ENCODE peak calls at places on chromosomes 13 and 19, in eight cellular contexts. N is midbrain; D is NCI-H2107; X is NCI-H2081; C is activated naive CD8-positive, alpha-beta T cell treated with anti-CD3 and anti-CD28 coated beads for 36 hours; S is cortex of kidney; K is fibroblast of mammary gland; V is naive thymus-derived CD4-positive, alpha-beta T cell. E is an unnamed sample.

GRCh38 chr19:9911524-9911923 is 24.8 kb downstream of the OLFM2 start:
- DNase-seq in V (no peak), S (no peak), N (no peak), C (no peak), X (no peak), D (no peak), K (no peak), E (no peak)

GRCh38 chr13:24183741-24184182 is 23.2 kb downstream of the SPATA13 start:
- DNase-seq in S (no peak), X (no peak), C (no peak), N (no peak), D (no peak), K (no peak), V (no peak), E (peak; percentile 95)

GRCh38 chr13:87779451-87779850 is 108.3 kb downstream of the SLITRK5 start:
- DNase-seq in C (no peak), X (no peak), S (no peak), K (peak; percentile 6), V (no peak), N (no peak), D (no peak), E (no peak)

GRCh38 chr13:27730191-27730590 is 62.1 kb upstream of the GSX1 start:
- DNase-seq in C (no peak), D (no peak), N (no peak), K (no peak), S (no peak), X (no peak), V (no peak), E (no peak)

GRCh38 chr13:79468819-79469218 is 12.1 kb upstream of the NDFIP2 start:
- DNase-seq in C (no peak), X (no peak), S (no peak), K (no peak), V (no peak), D (no peak), N (no peak), E (no peak)

GRCh38 chr13:49926019-49926418 is 10.1 kb downstream of the SPRYD7 start:
- DNase-seq in V (no peak), D (no peak), X (no peak), C (no peak), N (no peak), S (no peak), K (no peak), E (no peak)

GRCh38 chr19:10388957-10389356 is 8.6 kb upstream of the TYK2 start:
- DNase-seq in N (peak; percentile 84), K (peak; percentile 81), S (no peak), X (peak; percentile 72), C (peak; percentile 60), V (peak; percentile 78), D (peak; percentile 73), E (peak; percentile 71)

GRCh38 chr13:60244381-60244780 is 80.7 kb upstream of the DIAPH3 start:
- DNase-seq in D (no peak), C (no peak), X (no peak), S (no peak), N (no peak), V (no peak), K (no peak), E (no peak)

GRCh38 chr13:111668451-111668850 is 348.0 kb downstream of the TEX29 start:
- DNase-seq in D (no peak), X (no peak), S (no peak), K (no peak), C (no peak), N (no peak), V (no peak), E (no peak)

GRCh38 chr13:99380402-99380801 is 73.2 kb upstream of the GPR183 start:
- DNase-seq in V (no peak), N (no peak), K (no peak), D (no peak), X (no peak), S (no peak), C (no peak), E (no peak)

GRCh38 chr19:28514166-28514565 is 698.8 kb downstream of the UQCRFS1 start:
- DNase-seq in S (no peak), D (no peak), C (no peak), K (no peak), N (no peak), V (no peak), X (no peak), E (no peak)

GRCh38 chr13:41544824-41545707 is 87.7 kb downstream of the RGCC start:
- DNase-seq in X (no peak), K (no peak), S (no peak), V (no peak), D (no peak), C (no peak), N (no peak), E (peak; percentile 62)

GRCh38 chr13:28744091-28744536 is 25.3 kb upstream of the SLC46A3 start:
- DNase-seq in C (no peak), D (no peak), S (no peak), N (no peak), K (peak; percentile 59), X (no peak), V (no peak), E (no peak)

GRCh38 chr13:60572003-60572792 is 175.2 kb downstream of the TDRD3 start:
- DNase-seq in S (no peak), X (no peak), C (no peak), V (no peak), N (no peak), D (no peak), K (peak; percentile 77), E (peak; percentile 92)

GRCh38 chr13:21710163-21710562 is 39.3 kb downstream of the FGF9 start:
- DNase-seq in S (no peak), V (no peak), C (no peak), N (no peak), K (no peak), X (no peak), D (no peak), E (no peak)

GRCh38 chr19:21439372-21439771 is 42.4 kb downstream of the ZNF493 start:
- DNase-seq in V (no peak), S (no peak), K (no peak), X (no peak), D (no peak), C (no peak), N (no peak), E (peak; percentile 6)

GRCh38 chr19:51493776-51494175 is 7.8 kb downstream of the SIGLEC12 start:
- DNase-seq in S (no peak), C (no peak), D (no peak), N (peak; percentile 2), V (no peak), X (no peak), K (no peak), E (no peak)

GRCh38 chr19:43626838-43627237 is 7.4 kb upstream of the ZNF428 start:
- DNase-seq in K (no peak), S (no peak), N (no peak), V (no peak), X (no peak), C (no peak), D (no peak), E (no peak)

GRCh38 chr19:17172624-17173345 is 42.4 kb upstream of the USE1 start:
- DNase-seq in X (no peak), K (no peak), V (no peak), C (no peak), N (no peak), D (no peak), S (no peak), E (no peak)

GRCh38 chr13:71249031-71249430 is 618.0 kb downstream of the DACH1 start:
- DNase-seq in C (no peak), N (no peak), X (no peak), V (no peak), K (no peak), D (no peak), S (no peak), E (no peak)

GRCh38 chr19:31372245-31372781 is 23.1 kb upstream of the TSHZ3 start:
- DNase-seq in N (no peak), C (no peak), D (no peak), K (no peak), S (no peak), X (no peak), V (no peak), E (no peak)

GRCh38 chr19:53980553-53981407 is 10.7 kb upstream of the CACNG6 start:
- DNase-seq in N (no peak), D (no peak), X (no peak), K (peak; percentile 12), S (no peak), C (no peak), V (no peak), E (no peak)

GRCh38 chr19:50359432-50359818 is 6.0 kb downstream of the NAPSA start:
- DNase-seq in S (no peak), V (no peak), K (no peak), X (no peak), C (no peak), N (no peak), D (no peak), E (no peak)

GRCh38 chr19:53945441-53945840 is 17.3 kb upstream of the CACNG8 start:
- DNase-seq in C (no peak), D (no peak), N (no peak), V (no peak), K (peak; percentile 18), S (no peak), X (no peak), E (no peak)

GRCh38 chr13:20136781-20137703 is 23.8 kb downstream of the GJA3 start:
- DNase-seq in N (no peak), K (peak; percentile 19), D (no peak), X (no peak), S (no peak), V (peak; percentile 44), C (peak; percentile 64), E (no peak)

GRCh38 chr13:30113531-30113930 is 193.8 kb downstream of the KATNAL1 start:
- DNase-seq in X (no peak), D (no peak), V (no peak), S (no peak), C (no peak), N (no peak), K (no peak), E (no peak)

E was measured in renal cortical epithelial cell.